ENCODE peak calls at places on chromosomes 13 and 19, in eight cellular contexts. One of them, this sample, is unnamed.

GRCh38 chr13:37194428-37194861 is 89.0 kb upstream of the CSNK1A1L start:
- DNase-seq in right lobe of liver: no peak
- DNase-seq in GM12891: no peak
- DNase-seq in lower leg skin: no peak
- DNase-seq in gastrocnemius medialis: no peak
- DNase-seq in uterus: no peak
- DNase-seq in adrenal gland: no peak
- DNase-seq in body of pancreas: no peak
- DNase-seq in this sample: no peak

GRCh38 chr13:24220086-24220703 is 59.7 kb downstream of the SPATA13 start:
- DNase-seq in right lobe of liver: no peak
- DNase-seq in GM12891: peak; percentile 44
- DNase-seq in lower leg skin: no peak
- DNase-seq in gastrocnemius medialis: no peak
- DNase-seq in uterus: peak; percentile 72
- DNase-seq in adrenal gland: peak; percentile 82
- DNase-seq in body of pancreas: peak; percentile 89
- DNase-seq in this sample: peak; percentile 37

GRCh38 chr19:21115430-21115829 is 26.4 kb upstream of the ZNF431 start:
- DNase-seq in right lobe of liver: no peak
- DNase-seq in GM12891: no peak
- DNase-seq in lower leg skin: no peak
- DNase-seq in gastrocnemius medialis: no peak
- DNase-seq in uterus: no peak
- DNase-seq in adrenal gland: no peak
- DNase-seq in body of pancreas: no peak
- DNase-seq in this sample: no peak

GRCh38 chr19:43476606-43477005 is 11.2 kb upstream of the LYPD3 start:
- DNase-seq in right lobe of liver: no peak
- DNase-seq in GM12891: no peak
- DNase-seq in lower leg skin: no peak
- DNase-seq in gastrocnemius medialis: no peak
- DNase-seq in uterus: no peak
- DNase-seq in adrenal gland: no peak
- DNase-seq in body of pancreas: no peak
- DNase-seq in this sample: peak; percentile 41

GRCh38 chr13:60617863-60618733 is 221.1 kb downstream of the TDRD3 start:
- DNase-seq in right lobe of liver: no peak
- DNase-seq in GM12891: no peak
- DNase-seq in lower leg skin: no peak
- DNase-seq in gastrocnemius medialis: no peak
- DNase-seq in uterus: no peak
- DNase-seq in adrenal gland: peak; percentile 21
- DNase-seq in body of pancreas: no peak
- DNase-seq in this sample: peak; percentile 9

GRCh38 chr13:78602561-78603239 is 652 bp downstream of the POU4F1 start:
- DNase-seq in right lobe of liver: no peak
- DNase-seq in GM12891: no peak
- DNase-seq in lower leg skin: no peak
- DNase-seq in gastrocnemius medialis: no peak
- DNase-seq in uterus: no peak
- DNase-seq in adrenal gland: no peak
- DNase-seq in body of pancreas: no peak
- DNase-seq in this sample: no peak

GRCh38 chr13:20106751-20107150 is 54.1 kb downstream of the GJA3 start:
- DNase-seq in right lobe of liver: no peak
- DNase-seq in GM12891: no peak
- DNase-seq in lower leg skin: no peak
- DNase-seq in gastrocnemius medialis: no peak
- DNase-seq in uterus: no peak
- DNase-seq in adrenal gland: no peak
- DNase-seq in body of pancreas: no peak
- DNase-seq in this sample: no peak

GRCh38 chr19:53903055-53903680 is 5.9 kb upstream of the CACNG7 start:
- DNase-seq in right lobe of liver: no peak
- DNase-seq in GM12891: no peak
- DNase-seq in lower leg skin: no peak
- DNase-seq in gastrocnemius medialis: no peak
- DNase-seq in uterus: no peak
- DNase-seq in adrenal gland: peak; percentile 6
- DNase-seq in body of pancreas: peak; percentile 40
- DNase-seq in this sample: peak; percentile 65

GRCh38 chr19:14840206-14840605 is 5.2 kb upstream of the OR7A5 start:
- DNase-seq in right lobe of liver: no peak
- DNase-seq in GM12891: no peak
- DNase-seq in lower leg skin: no peak
- DNase-seq in gastrocnemius medialis: no peak
- DNase-seq in uterus: no peak
- DNase-seq in adrenal gland: no peak
- DNase-seq in body of pancreas: no peak
- DNase-seq in this sample: no peak

DNA sequence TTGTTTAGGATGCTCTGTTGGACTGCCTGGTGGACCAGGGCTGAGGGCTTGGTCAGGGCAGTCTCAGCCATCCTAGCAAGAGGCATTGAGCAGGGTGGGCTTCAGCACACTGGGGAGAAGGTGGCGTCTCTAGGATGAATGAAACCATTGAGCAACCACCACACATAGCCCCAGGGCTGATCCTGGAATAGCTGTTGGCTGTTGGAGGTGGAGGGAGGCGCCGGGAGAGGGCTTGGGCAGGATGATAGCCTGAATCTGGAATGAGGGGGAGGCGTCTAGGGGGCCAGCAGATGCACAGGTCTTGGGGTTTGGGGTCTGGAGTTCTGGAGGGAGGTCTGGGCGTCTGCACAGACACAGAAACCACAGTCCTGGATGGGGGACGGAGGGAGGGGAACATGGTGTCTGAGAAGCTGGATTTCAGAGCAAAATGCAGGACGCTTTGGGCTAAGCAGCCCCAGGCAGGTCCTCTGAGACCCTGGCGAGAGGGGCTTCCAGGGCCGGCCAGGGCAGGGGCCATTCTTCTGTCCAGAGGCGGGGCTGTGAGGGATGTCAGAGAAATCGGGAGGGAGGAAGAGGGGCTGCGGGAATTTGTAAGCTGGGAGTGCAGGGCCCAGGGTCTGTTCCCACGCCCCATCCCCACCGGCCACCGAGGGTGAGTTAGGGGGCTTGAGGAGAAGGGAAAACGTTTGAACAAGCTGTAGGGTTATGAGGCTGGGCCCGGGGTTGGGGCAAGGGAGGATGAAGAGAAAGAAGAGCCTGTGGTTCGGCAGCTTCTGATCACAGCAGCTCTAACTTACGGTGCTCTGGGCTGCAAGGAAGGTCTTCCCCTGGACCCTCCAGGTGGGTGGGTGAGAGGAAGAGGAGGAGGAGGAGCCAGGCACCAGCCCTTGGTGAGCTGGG is 5.2 kb downstream of the TRAPPC5 start:
- DNase-seq in right lobe of liver: no peak
- DNase-seq in GM12891: no peak
- DNase-seq in lower leg skin: no peak
- DNase-seq in gastrocnemius medialis: no peak
- DNase-seq in uterus: no peak
- DNase-seq in adrenal gland: no peak
- DNase-seq in body of pancreas: no peak
- DNase-seq in this sample: no peak
- TF ChIP-seq POLR2A in right lobe of liver: no peak
- TF ChIP-seq POLR2A in GM12891: peak; percentile 21
- TF ChIP-seq POLR2A in lower leg skin: no peak
- TF ChIP-seq POLR2A in gastrocnemius medialis: no peak
- TF ChIP-seq POLR2A in uterus: no peak
- TF ChIP-seq POLR2A in adrenal gland: no peak
- TF ChIP-seq POLR2A in body of pancreas: no peak
- TF ChIP-seq POLR2A in this sample: no peak

GRCh38 chr19:531753-532571 is at the start of gene CDC34:
- DNase-seq in right lobe of liver: peak; percentile 43
- DNase-seq in GM12891: peak; percentile 65
- DNase-seq in lower leg skin: no peak
- DNase-seq in gastrocnemius medialis: no peak
- DNase-seq in uterus: peak; percentile 31
- DNase-seq in adrenal gland: peak; percentile 32
- DNase-seq in body of pancreas: no peak
- DNase-seq in this sample: no peak

GRCh38 chr19:533485-534058 is 2.0 kb downstream of the CDC34 start:
- DNase-seq in right lobe of liver: peak; percentile 37
- DNase-seq in GM12891: no peak
- DNase-seq in lower leg skin: no peak
- DNase-seq in gastrocnemius medialis: no peak
- DNase-seq in uterus: no peak
- DNase-seq in adrenal gland: no peak
- DNase-seq in body of pancreas: no peak
- DNase-seq in this sample: no peak

GRCh38 chr19:530133-531008 is 1.2 kb upstream of the CDC34 start:
- DNase-seq in right lobe of liver: peak; percentile 32
- DNase-seq in GM12891: no peak
- DNase-seq in lower leg skin: no peak
- DNase-seq in gastrocnemius medialis: no peak
- DNase-seq in uterus: peak; percentile 28
- DNase-seq in adrenal gland: no peak
- DNase-seq in body of pancreas: no peak
- DNase-seq in this sample: no peak

GRCh38 chr19:532578-533484 is 1.3 kb downstream of the CDC34 start:
- DNase-seq in right lobe of liver: peak; percentile 70
- DNase-seq in GM12891: no peak
- DNase-seq in lower leg skin: peak; percentile 94
- DNase-seq in gastrocnemius medialis: peak; percentile 85
- DNase-seq in uterus: peak; percentile 76
- DNase-seq in adrenal gland: peak; percentile 88
- DNase-seq in body of pancreas: peak; percentile 77
- DNase-seq in this sample: peak; percentile 69

GRCh38 chr19:531009-531752 is 379 bp upstream of the CDC34 start:
- DNase-seq in right lobe of liver: peak; percentile 87
- DNase-seq in GM12891: peak; percentile 99
- DNase-seq in lower leg skin: peak; percentile 95
- DNase-seq in gastrocnemius medialis: peak; percentile 76
- DNase-seq in uterus: peak; percentile 73
- DNase-seq in adrenal gland: peak; percentile 89
- DNase-seq in body of pancreas: peak; percentile 79
- DNase-seq in this sample: peak; percentile 95
- TF ChIP-seq POLR2A in right lobe of liver: no peak
- TF ChIP-seq POLR2A in GM12891: peak; percentile 22
- TF ChIP-seq POLR2A in lower leg skin: no peak
- TF ChIP-seq POLR2A in gastrocnemius medialis: no peak
- TF ChIP-seq POLR2A in uterus: no peak
- TF ChIP-seq POLR2A in adrenal gland: no peak
- TF ChIP-seq POLR2A in body of pancreas: peak; percentile 59
- TF ChIP-seq POLR2A in this sample: peak; percentile 57

GRCh38 chr13:30114586-30115256 is 192.6 kb downstream of the KATNAL1 start:
- DNase-seq in right lobe of liver: peak; percentile 92
- DNase-seq in GM12891: peak; percentile 82
- DNase-seq in lower leg skin: peak; percentile 98
- DNase-seq in gastrocnemius medialis: peak; percentile 79
- DNase-seq in uterus: peak; percentile 92
- DNase-seq in adrenal gland: peak; percentile 92
- DNase-seq in body of pancreas: peak; percentile 92
- DNase-seq in this sample: peak; percentile 69
- TF ChIP-seq POLR2A in right lobe of liver: peak; percentile 82
- TF ChIP-seq POLR2A in GM12891: no peak
- TF ChIP-seq POLR2A in lower leg skin: no peak
- TF ChIP-seq POLR2A in gastrocnemius medialis: no peak
- TF ChIP-seq POLR2A in uterus: peak; percentile 42
- TF ChIP-seq POLR2A in adrenal gland: peak; percentile 77
- TF ChIP-seq POLR2A in body of pancreas: peak; percentile 50
- TF ChIP-seq POLR2A in this sample: no peak

DNA sequence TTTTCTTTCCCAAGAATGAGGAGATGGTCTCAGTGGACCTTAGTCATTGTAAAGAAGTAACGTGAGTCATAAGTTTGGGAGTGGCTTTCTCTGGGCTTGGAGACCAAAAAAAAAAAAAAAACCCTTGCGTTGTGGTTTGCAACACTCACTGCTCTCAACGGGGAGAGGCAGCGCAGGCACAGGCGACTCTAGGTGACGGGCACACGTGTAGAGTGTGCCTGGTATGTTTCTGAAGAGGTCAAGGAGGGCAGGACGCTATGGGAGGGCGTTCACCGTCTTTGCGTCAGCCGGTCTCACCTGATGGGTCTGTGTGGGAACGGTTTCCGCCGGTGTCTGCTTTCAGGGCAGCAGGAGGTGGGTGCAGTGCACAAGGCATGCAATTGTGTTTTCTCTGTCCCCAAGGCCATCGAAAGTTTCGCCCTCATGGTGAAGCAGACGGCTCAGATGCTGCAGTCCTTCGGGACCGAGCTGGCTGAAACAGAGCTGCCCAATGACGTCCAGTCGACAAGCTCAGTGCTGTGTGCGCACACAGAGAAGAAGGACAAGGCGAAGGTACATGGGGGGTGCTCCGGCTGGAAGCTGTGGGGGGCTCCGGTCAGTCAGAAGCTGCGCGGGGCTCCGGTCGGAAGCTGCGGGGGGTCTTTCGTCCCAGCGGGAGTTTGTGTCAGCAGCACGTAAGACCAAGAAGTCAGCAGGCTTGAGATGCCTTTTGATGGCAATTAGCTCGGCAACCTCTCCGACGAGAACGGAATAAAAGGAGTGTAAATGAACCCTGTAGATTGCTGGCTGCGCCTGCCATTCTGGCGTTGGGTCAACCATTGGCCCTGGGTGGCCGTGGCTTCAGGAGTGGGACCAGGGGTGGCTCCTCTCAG is 40.8 kb upstream of the F7 start:
- DNase-seq in right lobe of liver: no peak
- DNase-seq in GM12891: no peak
- DNase-seq in lower leg skin: no peak
- DNase-seq in gastrocnemius medialis: no peak
- DNase-seq in uterus: no peak
- DNase-seq in adrenal gland: no peak
- DNase-seq in body of pancreas: no peak
- DNase-seq in this sample: peak; percentile 96
- TF ChIP-seq POLR2A in right lobe of liver: no peak
- TF ChIP-seq POLR2A in GM12891: no peak
- TF ChIP-seq POLR2A in lower leg skin: no peak
- TF ChIP-seq POLR2A in gastrocnemius medialis: no peak
- TF ChIP-seq POLR2A in uterus: no peak
- TF ChIP-seq POLR2A in adrenal gland: no peak
- TF ChIP-seq POLR2A in body of pancreas: no peak
- TF ChIP-seq POLR2A in this sample: no peak

DNA sequence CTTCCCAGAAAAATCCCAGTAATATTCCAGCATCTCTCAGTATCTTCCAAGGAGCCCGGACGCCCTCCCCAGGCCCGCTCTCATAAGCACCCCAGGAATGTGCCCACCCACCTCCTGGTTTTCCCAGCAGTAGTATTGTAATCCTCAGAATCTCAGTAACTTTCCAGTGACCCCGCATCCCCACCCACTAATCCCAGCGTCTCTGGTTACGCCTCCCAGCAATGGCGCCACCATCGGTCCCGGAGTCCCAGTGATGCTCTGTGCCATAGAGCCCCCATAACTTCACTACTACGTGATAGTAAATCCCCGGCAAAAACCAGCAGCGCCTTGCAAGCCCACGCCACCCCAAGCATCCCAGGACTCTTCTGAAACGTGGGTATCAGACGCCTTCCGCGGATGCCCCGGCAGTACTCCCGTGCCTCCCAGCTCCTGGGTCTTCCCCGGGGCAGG is 961 bp upstream of the PNPLA6 start:
- DNase-seq in right lobe of liver: no peak
- DNase-seq in GM12891: no peak
- DNase-seq in lower leg skin: peak; percentile 90
- DNase-seq in gastrocnemius medialis: no peak
- DNase-seq in uterus: peak; percentile 80
- DNase-seq in adrenal gland: peak; percentile 80
- DNase-seq in body of pancreas: peak; percentile 64
- DNase-seq in this sample: no peak
- TF ChIP-seq POLR2A in right lobe of liver: no peak
- TF ChIP-seq POLR2A in GM12891: no peak
- TF ChIP-seq POLR2A in lower leg skin: no peak
- TF ChIP-seq POLR2A in gastrocnemius medialis: no peak
- TF ChIP-seq POLR2A in uterus: no peak
- TF ChIP-seq POLR2A in adrenal gland: no peak
- TF ChIP-seq POLR2A in body of pancreas: no peak
- TF ChIP-seq POLR2A in this sample: peak; percentile 28